ENCODE peak calls at places on chromosomes 2 and 18, in five cellular contexts. H is fibroblast of pulmonary artery, F is endodermal cell, K is MM.1S, M is lung. L is an unnamed sample.

GRCh38 chr18:48623468-48624220 is 84.8 kb downstream of the CTIF start:
- DNase-seq in M (no peak), F (no peak), H (peak; percentile 91), K (no peak), L (peak; percentile 82)

GRCh38 chr2:86107031-86107430 is 996 bp downstream of the PTCD3 start:
- DNase-seq in F (no peak), H (no peak), M (no peak), K (peak; percentile 75), L (peak; percentile 2)

GRCh38 chr2:197310940-197311485 is 433 bp upstream of the ANKRD44 start:
- DNase-seq in M (no peak), H (no peak), K (no peak), F (no peak), L (no peak)

GRCh38 chr2:240635998-240636547 is 10.8 kb downstream of the GPR35 start:
- DNase-seq in K (no peak), H (no peak), M (no peak), F (no peak), L (no peak)

GRCh38 chr2:240584486-240585031 is 2.0 kb upstream of the CAPN10 start:
- DNase-seq in M (no peak), H (peak; percentile 47), K (peak; percentile 97), F (peak; percentile 62), L (peak; percentile 54)

GRCh38 chr2:202037086-202037485 is 3.4 kb downstream of the FZD7 start:
- DNase-seq in M (no peak), H (no peak), F (no peak), K (no peak), L (no peak)

GRCh38 chr2:18871430-18871829 is 282.1 kb upstream of the NT5C1B start:
- DNase-seq in M (no peak), K (no peak), F (no peak), H (no peak), L (peak; percentile 72)

GRCh38 chr2:5537180-5537579 is 155.0 kb upstream of the SOX11 start:
- DNase-seq in H (no peak), M (no peak), K (no peak), F (no peak), L (no peak)

GRCh38 chr2:85800576-85800975 is 46.8 kb downstream of the ATOH8 start:
- DNase-seq in F (no peak), M (no peak), H (no peak), K (no peak), L (no peak)

GRCh38 chr2:231684314-231685223 is 23.8 kb upstream of the PTMA start:
- DNase-seq in F (peak; percentile 59), K (no peak), H (no peak), M (no peak), L (no peak)

GRCh38 chr2:56754627-56755026 is 570.8 kb downstream of the CCDC85A start:
- DNase-seq in H (no peak), K (peak; percentile 73), F (no peak), M (no peak), L (no peak)

GRCh38 chr18:37540424-37541121 is 25.0 kb downstream of the CELF4 start:
- DNase-seq in M (no peak), H (no peak), F (no peak), K (no peak), L (no peak)

GRCh38 chr2:30978044-30978443 is 160.2 kb downstream of the GALNT14 start:
- DNase-seq in F (no peak), M (no peak), K (no peak), H (no peak), L (peak; percentile 10)

GRCh38 chr18:48032876-48033769 is 102.7 kb upstream of the SMAD2 start:
- DNase-seq in H (peak; percentile 35), F (peak; percentile 39), K (no peak), M (no peak), L (peak; percentile 77)

GRCh38 chr2:9613291-9613690 is 17.5 kb downstream of the YWHAQ start:
- DNase-seq in H (peak; percentile 80), F (no peak), M (no peak), K (no peak), L (peak; percentile 28)

GRCh38 chr2:228675715-228676114 is 494.2 kb upstream of the SPHKAP start:
- DNase-seq in H (no peak), M (no peak), F (no peak), K (no peak), L (no peak)

GRCh38 chr2:3594493-3595281 is at the start of gene COLEC11:
- DNase-seq in M (no peak), K (no peak), H (peak; percentile 50), F (peak; percentile 92), L (peak; percentile 15)

GRCh38 chr2:54429811-54430600 is 26.1 kb upstream of the SPTBN1 start:
- DNase-seq in H (no peak), K (no peak), F (no peak), M (no peak), L (no peak)

GRCh38 chr2:172931256-172931894 is 144.3 kb upstream of the MAP3K20 start:
- DNase-seq in K (no peak), H (peak; percentile 77), F (peak; percentile 58), M (no peak), L (peak; percentile 38)

GRCh38 chr18:11147962-11148654 is 1.3 kb downstream of the PIEZO2 start:
- DNase-seq in H (peak; percentile 28), M (no peak), F (peak; percentile 73), K (no peak), L (no peak)

DNA sequence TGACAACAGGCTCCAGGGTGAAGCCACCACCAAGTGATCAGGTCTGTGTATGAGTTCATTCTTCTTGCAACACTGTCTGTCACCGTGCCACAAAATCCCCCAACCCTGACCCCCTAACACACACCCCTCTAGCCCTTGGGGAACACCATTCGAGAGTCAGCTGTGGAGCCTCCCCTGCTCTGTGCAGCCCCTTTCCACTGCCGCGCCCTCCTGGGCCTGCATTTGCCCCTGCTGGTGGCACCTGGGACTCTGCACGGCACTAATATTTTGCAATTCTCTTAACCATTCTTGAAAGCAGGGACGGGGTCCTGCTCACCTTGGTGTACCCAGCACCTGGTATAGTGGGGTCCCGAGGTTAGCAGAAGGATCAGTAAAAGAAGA is 124.0 kb downstream of the HDAC4 start:
- DNase-seq in H (no peak), M (no peak), K (no peak), F (peak; percentile 47), L (no peak)
- TF ChIP-seq CTCF in H (no peak), M (no peak), K (no peak), F (peak; percentile 51), L (no peak)

GRCh38 chr2:60891175-60891574 is 9.8 kb downstream of the REL start:
- DNase-seq in H (no peak), K (no peak), F (no peak), M (no peak), L (no peak)
- H3K4me3 ChIP-seq in H (no peak overlapping the region), K (no peak overlapping the region), F (no peak overlapping the region), M (no peak overlapping the region), L (no peak overlapping the region)

DNA sequence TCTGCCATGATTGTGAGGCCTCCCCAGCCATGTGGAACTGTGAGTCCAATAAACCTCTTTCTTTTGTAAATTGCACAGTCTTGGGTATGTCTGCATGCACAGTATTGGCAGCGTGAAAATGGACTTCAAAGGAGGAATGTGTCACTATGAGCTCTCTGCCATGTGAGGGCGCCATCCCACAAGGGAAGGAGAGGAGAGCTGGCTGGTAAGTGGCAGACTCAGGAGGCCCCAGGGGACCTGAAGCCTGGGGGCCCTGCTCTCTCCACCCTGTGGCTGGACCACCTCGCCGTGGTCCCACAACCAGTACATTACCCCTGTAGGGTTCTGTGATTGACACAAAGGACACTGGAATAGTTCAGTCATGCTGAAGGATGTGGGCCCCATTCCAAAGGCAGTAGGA is 122.1 kb downstream of the RPIA start:
- DNase-seq in M (no peak), K (no peak), F (no peak), H (peak; percentile 7), L (peak; percentile 36)
- TF ChIP-seq CTCF in M (no peak), K (no peak), F (peak; percentile 16), H (peak; percentile 9), L (peak; percentile 23)

GRCh38 chr2:95667480-95667879 is 75.7 kb downstream of the TRIM43 start:
- DNase-seq in F (no peak), H (no peak), M (no peak), K (no peak), L (no peak)
- H3K4me3 ChIP-seq in F (no peak overlapping the region), H (no peak overlapping the region), M (no peak overlapping the region), K (no peak overlapping the region), L (no peak overlapping the region)

GRCh38 chr2:37623971-37624897 is 47.2 kb downstream of the CDC42EP3 start:
- DNase-seq in M (no peak), H (no peak), K (no peak), F (no peak), L (peak; percentile 86)

GRCh38 chr2:37625156-37625555 is 46.3 kb downstream of the CDC42EP3 start:
- DNase-seq in M (no peak), H (peak; percentile 56), K (no peak), F (no peak), L (peak; percentile 97)

GRCh38 chr2:37623409-37623808 is 48.0 kb downstream of the CDC42EP3 start:
- DNase-seq in H (no peak), M (no peak), F (no peak), K (no peak), L (no peak)

GRCh38 chr2:37627715-37628114 is 43.7 kb downstream of the CDC42EP3 start:
- DNase-seq in K (no peak), F (no peak), M (no peak), H (no peak), L (peak; percentile 88)

DNA sequence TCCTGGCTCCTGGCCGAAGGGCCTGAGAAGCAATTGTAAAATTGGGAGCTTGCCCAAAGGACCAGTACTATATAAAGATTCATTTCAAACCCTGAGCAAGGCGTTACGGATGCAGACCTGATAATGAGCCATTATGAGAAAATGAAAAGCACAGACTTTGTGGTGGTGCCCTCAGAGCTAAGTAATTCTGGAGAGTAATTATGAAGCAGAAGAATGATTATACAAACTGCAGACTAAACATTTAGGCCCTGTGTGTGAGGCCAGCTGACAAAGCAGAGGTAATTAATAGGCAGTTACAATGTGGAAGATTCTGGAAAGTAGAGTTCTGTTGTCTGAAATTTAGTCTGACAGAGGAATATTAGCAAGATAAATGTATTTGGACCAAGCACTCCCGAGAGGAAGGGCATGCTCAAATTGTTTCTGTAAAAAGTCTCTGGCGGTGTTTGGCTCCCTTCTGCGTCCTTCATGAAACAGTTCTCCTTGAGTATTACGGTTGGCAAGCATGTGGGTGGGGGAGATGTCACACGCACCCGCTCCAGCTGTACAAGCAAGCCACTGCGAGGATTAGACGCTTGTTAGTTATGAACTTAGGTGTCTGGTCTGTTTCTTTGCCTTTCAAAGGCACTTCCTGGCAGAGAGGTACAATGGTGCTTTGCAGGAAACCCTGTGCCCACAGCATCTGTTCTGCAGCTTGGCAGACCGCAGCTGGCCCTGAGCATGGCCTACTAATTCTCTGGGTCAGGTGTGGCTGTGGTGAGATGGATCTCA is 45.5 kb downstream of the CDC42EP3 start:
- DNase-seq in M (no peak), F (no peak), K (peak; percentile 89), H (no peak), L (no peak)
- TF ChIP-seq CTCF in M (no peak), F (no peak), K (no peak), H (no peak), L (no peak)